ENCODE peak calls at places on chromosomes 16 and 17, in five cellular contexts. V, J, G, K and L are unnamed samples.
A peak's percentile ranks its signal among the peaks of the same experiment; 100 is the strongest.

GRCh38 chr16:88296437-88297177 is 86.2 kb upstream of the ZNF469 start:
- DNase-seq in J (no peak), V (no peak), K (no peak), G (no peak), L (no peak)

GRCh38 chr16:88588754-88589153 is 18.6 kb downstream of the ZC3H18 start:
- DNase-seq in K (no peak), J (no peak), G (no peak), V (no peak), L (no peak)

GRCh38 chr17:81254955-81255717 is 16.0 kb downstream of the NDUFAF8 start:
- DNase-seq in J (peak; percentile 78), K (no peak), G (no peak), V (no peak), L (peak; percentile 47)

GRCh38 chr17:68170246-68170645 is 77.6 kb upstream of the AMZ2 start:
- DNase-seq in J (no peak), K (no peak), V (no peak), G (no peak), L (no peak)

GRCh38 chr16:57604177-57604576 is 24.3 kb upstream of the ADGRG1 start:
- DNase-seq in G (no peak), V (no peak), J (no peak), K (no peak), L (no peak)

GRCh38 chr16:4358236-4358635 is 7.1 kb upstream of the PAM16 start:
- DNase-seq in V (no peak), G (no peak), J (no peak), K (no peak), L (peak; percentile 42)

GRCh38 chr16:85157813-85158701 is 45.8 kb upstream of the CIBAR2 start:
- DNase-seq in V (no peak), J (no peak), K (peak; percentile 11), G (peak; percentile 14), L (no peak)

GRCh38 chr17:62093188-62094155 is 28.4 kb upstream of the MED13 start:
- DNase-seq in G (no peak), V (no peak), J (peak; percentile 96), K (no peak), L (no peak)

GRCh38 chr16:31005350-31006085 is 4.9 kb downstream of the STX1B start:
- DNase-seq in K (no peak), G (no peak), J (peak; percentile 47), V (no peak), L (no peak)

GRCh38 chr17:31092475-31093064 is 2.2 kb upstream of the NF1 start:
- DNase-seq in J (no peak), K (no peak), V (no peak), G (no peak), L (no peak)

GRCh38 chr16:65600046-65600445 is 478.2 kb upstream of the CDH11 start:
- DNase-seq in V (no peak), K (no peak), G (no peak), J (no peak), L (no peak)

GRCh38 chr16:31085371-31085770 is 3.4 kb downstream of the PRSS53 start:
- DNase-seq in J (no peak), G (no peak), V (no peak), K (no peak), L (no peak)

GRCh38 chr17:73551756-73552155 is 92.5 kb downstream of the SDK2 start:
- DNase-seq in J (no peak), G (no peak), V (no peak), K (no peak), L (no peak)

GRCh38 chr16:71929048-71929447 is 33.7 kb downstream of the IST1 start:
- DNase-seq in K (peak; percentile 1), V (no peak), J (peak; percentile 77), G (no peak), L (no peak)

GRCh38 chr17:38703742-38704644 is 1.1 kb upstream of the MLLT6 start:
- DNase-seq in K (no peak), V (peak; percentile 70), G (peak; percentile 64), J (peak; percentile 36), L (no peak)

GRCh38 chr17:50467855-50468119 is 893 bp downstream of the CHAD start:
- DNase-seq in V (no peak), K (no peak), G (no peak), J (no peak), L (no peak)

GRCh38 chr17:33637534-33637933 is 344.4 kb upstream of the ASIC2 start:
- DNase-seq in G (no peak), K (no peak), J (no peak), V (peak; percentile 9), L (no peak)

GRCh38 chr17:1001640-1002411 is 4.9 kb downstream of the TIMM22 start:
- DNase-seq in V (no peak), G (no peak), K (no peak), J (peak; percentile 78), L (no peak)

GRCh38 chr17:13475574-13476223 is 126.0 kb downstream of the HS3ST3A1 start:
- DNase-seq in V (no peak), J (no peak), K (no peak), G (no peak), L (no peak)

GRCh38 chr17:78995761-78996451 is 13.7 kb downstream of the CANT1 start:
- DNase-seq in G (no peak), J (no peak), V (no peak), K (no peak), L (peak; percentile 86)

GRCh38 chr17:82302991-82303943 is 14.1 kb downstream of the CD7 start:
- DNase-seq in G (no peak), J (no peak), V (no peak), K (no peak), L (no peak)

GRCh38 chr17:67359960-67360817 is 6.2 kb downstream of the PSMD12 start:
- DNase-seq in V (peak; percentile 51), G (peak; percentile 66), K (no peak), J (peak; percentile 38), L (no peak)

GRCh38 chr16:1309888-1310831 is 724 bp downstream of the UBE2I start:
- DNase-seq in J (peak; percentile 49), K (no peak), V (peak; percentile 50), G (peak; percentile 65), L (peak; percentile 51)

GRCh38 chr16:89320717-89321501 is 103.4 kb downstream of the ZNF778 start:
- DNase-seq in K (no peak), V (no peak), G (no peak), J (no peak), L (peak; percentile 53)

GRCh38 chr17:31657876-31658275 is 201.2 kb downstream of the COPRS start:
- DNase-seq in J (no peak), K (no peak), V (no peak), G (no peak), L (no peak)

GRCh38 chr16:11582157-11582814 is 4.4 kb downstream of the LITAF start:
- DNase-seq in G (no peak), J (no peak), V (no peak), K (no peak), L (no peak)

GRCh38 chr16:51450913-51451312 is 299.8 kb upstream of the SALL1 start:
- DNase-seq in J (no peak), G (no peak), K (no peak), V (no peak), L (no peak)

GRCh38 chr17:13833921-13834320 is 232.2 kb upstream of the HS3ST3A1 start:
- DNase-seq in V (no peak), K (no peak), G (no peak), J (no peak), L (no peak)

GRCh38 chr16:48356633-48357376 is 28.4 kb downstream of the SIAH1 start:
- DNase-seq in V (no peak), J (no peak), G (no peak), K (no peak), L (no peak)

GRCh38 chr16:67456383-67457140 is 24.4 kb downstream of the ATP6V0D1 start:
- DNase-seq in K (no peak), G (no peak), V (no peak), J (peak; percentile 57), L (peak; percentile 55)